ENCODE peak calls at places on chromosomes 11 and 22, in five cellular contexts. One of them, this sample, is unnamed. For H3K27me3 and H3K9me3, the result is how much of the 10 kb centered on the place peaks cover.

GRCh38 chr22:17576475-17576874 is 13.2 kb downstream of the SLC25A18 start:
- DNase-seq in AG04450: no peak
- DNase-seq in astrocyte: peak
- DNase-seq in transverse colon: no peak
- DNase-seq in suprapubic skin: no peak
- DNase-seq in this sample: peak

GRCh38 chr11:10669258-10670033 is 24.1 kb downstream of the IRAG1 start:
- DNase-seq in AG04450: no peak
- DNase-seq in astrocyte: peak
- DNase-seq in transverse colon: no peak
- DNase-seq in suprapubic skin: no peak
- DNase-seq in this sample: peak

GRCh38 chr11:11038339-11039248 is 180.7 kb upstream of the ZBED5 start:
- DNase-seq in AG04450: no peak
- DNase-seq in astrocyte: no peak
- DNase-seq in transverse colon: peak
- DNase-seq in suprapubic skin: no peak
- DNase-seq in this sample: no peak

GRCh38 chr22:45271667-45272188 is 13.0 kb upstream of the UPK3A start:
- DNase-seq in AG04450: no peak
- DNase-seq in astrocyte: no peak
- DNase-seq in transverse colon: peak
- DNase-seq in suprapubic skin: no peak
- DNase-seq in this sample: no peak

GRCh38 chr11:11961399-11962028 is 46.9 kb downstream of the DKK3 start:
- DNase-seq in AG04450: no peak
- DNase-seq in astrocyte: no peak
- DNase-seq in transverse colon: no peak
- DNase-seq in suprapubic skin: no peak
- DNase-seq in this sample: no peak

GRCh38 chr11:19326499-19326898 is 85.8 kb upstream of the E2F8 start:
- DNase-seq in AG04450: no peak
- DNase-seq in astrocyte: no peak
- DNase-seq in transverse colon: no peak
- DNase-seq in suprapubic skin: no peak
- DNase-seq in this sample: no peak

GRCh38 chr22:36363378-36363931 is 24.3 kb downstream of the MYH9 start:
- DNase-seq in AG04450: no peak
- DNase-seq in astrocyte: no peak
- DNase-seq in transverse colon: no peak
- DNase-seq in suprapubic skin: no peak
- DNase-seq in this sample: no peak

GRCh38 chr11:111303476-111303875 is 5.1 kb downstream of the POU2AF3 start:
- DNase-seq in AG04450: no peak
- DNase-seq in astrocyte: no peak
- DNase-seq in transverse colon: peak
- DNase-seq in suprapubic skin: no peak
- DNase-seq in this sample: peak

GRCh38 chr11:123473941-123474668 is 44.0 kb downstream of the GRAMD1B start:
- DNase-seq in AG04450: peak
- DNase-seq in astrocyte: peak
- DNase-seq in transverse colon: no peak
- DNase-seq in suprapubic skin: no peak
- DNase-seq in this sample: no peak

GRCh38 chr11:16902182-16902581 is 112.0 kb downstream of the PLEKHA7 start:
- DNase-seq in AG04450: no peak
- DNase-seq in astrocyte: peak
- DNase-seq in transverse colon: no peak
- DNase-seq in suprapubic skin: no peak
- DNase-seq in this sample: no peak

GRCh38 chr22:23556026-23556620 is 24.0 kb downstream of the IGLL1 start:
- DNase-seq in AG04450: no peak
- DNase-seq in astrocyte: no peak
- DNase-seq in transverse colon: no peak
- DNase-seq in suprapubic skin: peak
- DNase-seq in this sample: no peak

GRCh38 chr22:16936625-16937024 is 71.4 kb downstream of the GAB4 start:
- DNase-seq in AG04450: no peak
- DNase-seq in astrocyte: no peak
- DNase-seq in transverse colon: no peak
- DNase-seq in suprapubic skin: no peak
- DNase-seq in this sample: no peak

GRCh38 chr11:65773784-65774411 is 6.9 kb downstream of the AP5B1 start:
- DNase-seq in AG04450: no peak
- DNase-seq in astrocyte: no peak
- DNase-seq in transverse colon: no peak
- DNase-seq in suprapubic skin: no peak
- DNase-seq in this sample: no peak

GRCh38 chr11:73539506-73540084 is 58.3 kb downstream of the FAM168A start:
- DNase-seq in AG04450: no peak
- DNase-seq in astrocyte: no peak
- DNase-seq in transverse colon: no peak
- DNase-seq in suprapubic skin: no peak
- DNase-seq in this sample: no peak

GRCh38 chr11:46363455-46363920 is 16.2 kb downstream of the DGKZ start:
- DNase-seq in AG04450: no peak
- DNase-seq in astrocyte: peak
- DNase-seq in transverse colon: no peak
- DNase-seq in suprapubic skin: no peak
- DNase-seq in this sample: peak

GRCh38 chr22:49997221-49997599 is 15.4 kb downstream of the IL17REL start:
- DNase-seq in AG04450: no peak
- DNase-seq in astrocyte: no peak
- DNase-seq in transverse colon: peak
- DNase-seq in suprapubic skin: no peak
- DNase-seq in this sample: no peak

GRCh38 chr22:50189184-50189848 is 3.6 kb downstream of the TRABD start:
- DNase-seq in AG04450: no peak
- DNase-seq in astrocyte: no peak
- DNase-seq in transverse colon: peak
- DNase-seq in suprapubic skin: no peak
- DNase-seq in this sample: no peak

GRCh38 chr22:36027579-36027959 is 1.1 kb downstream of the RBFOX2 start:
- DNase-seq in AG04450: no peak
- DNase-seq in astrocyte: no peak
- DNase-seq in transverse colon: peak
- DNase-seq in suprapubic skin: peak
- DNase-seq in this sample: no peak

GRCh38 chr11:86064236-86064803 is 4.6 kb downstream of the PICALM start:
- DNase-seq in AG04450: no peak
- DNase-seq in astrocyte: peak
- DNase-seq in transverse colon: no peak
- DNase-seq in suprapubic skin: no peak
- DNase-seq in this sample: peak

GRCh38 chr11:73654482-73655021 is 8.2 kb downstream of the PLEKHB1 start:
- DNase-seq in AG04450: no peak
- DNase-seq in astrocyte: no peak
- DNase-seq in transverse colon: no peak
- DNase-seq in suprapubic skin: no peak
- DNase-seq in this sample: no peak

GRCh38 chr11:3198815-3199214 is 19.8 kb downstream of the MRGPRG start:
- DNase-seq in AG04450: no peak
- DNase-seq in astrocyte: no peak
- DNase-seq in transverse colon: no peak
- DNase-seq in suprapubic skin: peak
- DNase-seq in this sample: no peak

GRCh38 chr11:34266987-34267386 is 90.8 kb downstream of the ABTB2 start:
- DNase-seq in AG04450: no peak
- DNase-seq in astrocyte: no peak
- DNase-seq in transverse colon: no peak
- DNase-seq in suprapubic skin: no peak
- DNase-seq in this sample: peak

GRCh38 chr11:102666331-102666957 is 39.1 kb downstream of the MMP27 start:
- DNase-seq in AG04450: peak
- DNase-seq in astrocyte: peak
- DNase-seq in transverse colon: peak
- DNase-seq in suprapubic skin: no peak
- DNase-seq in this sample: no peak

GRCh38 chr11:113690619-113691569 is 15.2 kb downstream of the TMPRSS5 start:
- DNase-seq in AG04450: no peak
- DNase-seq in astrocyte: peak
- DNase-seq in transverse colon: peak
- DNase-seq in suprapubic skin: no peak
- DNase-seq in this sample: peak

GRCh38 chr11:8168485-8169257 is at the start of gene RIC3:
- DNase-seq in AG04450: no peak
- DNase-seq in astrocyte: no peak
- DNase-seq in transverse colon: peak
- DNase-seq in suprapubic skin: no peak
- DNase-seq in this sample: no peak

GRCh38 chr22:20952544-20953341 is 14.3 kb upstream of the AIFM3 start:
- DNase-seq in AG04450: no peak
- DNase-seq in astrocyte: no peak
- DNase-seq in transverse colon: peak
- DNase-seq in suprapubic skin: no peak
- DNase-seq in this sample: no peak

GRCh38 chr11:94130589-94131362 is 2.1 kb downstream of the PANX1 start:
- DNase-seq in AG04450: no peak
- DNase-seq in astrocyte: peak
- DNase-seq in transverse colon: no peak
- DNase-seq in suprapubic skin: no peak
- DNase-seq in this sample: no peak

GRCh38 chr11:109435121-109435742 is 13.2 kb downstream of the C11orf87 start:
- DNase-seq in AG04450: no peak
- DNase-seq in astrocyte: peak
- DNase-seq in transverse colon: no peak
- DNase-seq in suprapubic skin: no peak
- DNase-seq in this sample: peak

DNA sequence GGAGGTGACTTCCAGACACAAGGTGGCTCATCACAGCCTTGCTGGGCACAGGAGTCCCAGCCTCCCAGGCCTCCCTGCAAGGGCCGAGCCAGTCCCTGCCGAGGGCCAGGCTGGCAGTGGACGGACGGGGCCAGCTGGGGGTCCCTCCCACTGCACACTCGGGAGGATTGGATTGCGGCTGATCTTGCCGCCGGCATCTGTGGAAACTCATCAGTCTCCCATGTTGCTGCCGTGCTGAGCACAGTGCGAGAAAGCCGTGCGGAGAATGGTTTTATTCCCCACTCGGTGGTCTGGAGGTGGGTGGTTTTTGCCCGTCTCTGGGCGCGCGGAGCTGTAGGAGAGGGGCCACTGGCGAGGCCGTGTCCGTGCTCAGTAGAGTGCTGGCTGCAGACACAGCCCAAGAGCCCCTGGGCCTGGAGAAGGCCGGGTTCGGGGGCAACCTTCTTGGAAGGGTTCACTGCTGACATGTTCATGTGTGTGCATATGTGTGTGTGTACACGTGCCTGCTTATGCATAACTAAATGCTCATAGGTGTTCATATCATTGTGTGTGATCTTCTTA is 1246.4 kb downstream of the BRD1 start:
- DNase-seq in AG04450: no peak
- DNase-seq in astrocyte: no peak
- DNase-seq in transverse colon: no peak
- DNase-seq in suprapubic skin: no peak
- DNase-seq in this sample: no peak
- H3K27me3 ChIP-seq in AG04450: under half
- H3K27me3 ChIP-seq in astrocyte: under half
- H3K27me3 ChIP-seq in transverse colon: under half
- H3K27me3 ChIP-seq in suprapubic skin: under half
- H3K27me3 ChIP-seq in this sample: under half

GRCh38 chr11:74860743-74861142 is 88.1 kb downstream of the XRRA1 start:
- DNase-seq in AG04450: no peak
- DNase-seq in astrocyte: no peak
- DNase-seq in transverse colon: no peak
- DNase-seq in suprapubic skin: no peak
- DNase-seq in this sample: no peak
- H3K9me3 ChIP-seq in AG04450: under half
- H3K9me3 ChIP-seq in astrocyte: under half
- H3K9me3 ChIP-seq in transverse colon: under half
- H3K9me3 ChIP-seq in suprapubic skin: under half
- H3K9me3 ChIP-seq in this sample: under half

GRCh38 chr11:61482513-61482912 is 26.0 kb upstream of the LRRC10B start:
- DNase-seq in AG04450: no peak
- DNase-seq in astrocyte: no peak
- DNase-seq in transverse colon: no peak
- DNase-seq in suprapubic skin: no peak
- DNase-seq in this sample: no peak
- H3K27me3 ChIP-seq in AG04450: under half
- H3K27me3 ChIP-seq in astrocyte: under half
- H3K27me3 ChIP-seq in transverse colon: under half
- H3K27me3 ChIP-seq in suprapubic skin: under half
- H3K27me3 ChIP-seq in this sample: under half

GRCh38 chr22:47574551-47574950 is 812.1 kb downstream of the TBC1D22A start:
- DNase-seq in AG04450: no peak
- DNase-seq in astrocyte: no peak
- DNase-seq in transverse colon: no peak
- DNase-seq in suprapubic skin: peak
- DNase-seq in this sample: no peak
- H3K9me3 ChIP-seq in AG04450: half or more
- H3K9me3 ChIP-seq in astrocyte: under half
- H3K9me3 ChIP-seq in transverse colon: under half
- H3K9me3 ChIP-seq in suprapubic skin: under half
- H3K9me3 ChIP-seq in this sample: under half

GRCh38 chr11:134489728-134490127 is 77.7 kb upstream of the B3GAT1 start:
- DNase-seq in AG04450: no peak
- DNase-seq in astrocyte: no peak
- DNase-seq in transverse colon: no peak
- DNase-seq in suprapubic skin: no peak
- DNase-seq in this sample: no peak
- H3K27me3 ChIP-seq in AG04450: under half
- H3K27me3 ChIP-seq in astrocyte: under half
- H3K27me3 ChIP-seq in transverse colon: under half
- H3K27me3 ChIP-seq in suprapubic skin: under half
- H3K27me3 ChIP-seq in this sample: under half